ENCODE peak calls at places on chromosome 3, in seven cellular contexts. U is fibroblast of lung, V is left ventricle myocardium inferior, X is brain microvascular endothelial cell, G is cardiac muscle cell, Y is IMR-90, L is A673. Q is an unnamed sample.

GRCh38 chr3:28575748-28576589 is 227.3 kb upstream of the AZI2 start:
- DNase-seq in U (peak; percentile 27), V (peak; percentile 15), X (no peak), G (peak; percentile 34), Y (no peak), L (peak; percentile 21), Q (no peak)

GRCh38 chr3:111690242-111690641 is 95.1 kb upstream of the ZBED2 start:
- DNase-seq in U (peak; percentile 91), V (no peak), X (peak; percentile 78), G (no peak), Y (peak; percentile 79), L (no peak), Q (peak; percentile 25)

GRCh38 chr3:116946376-116946775 is 236.8 kb downstream of the TUSC7 start:
- DNase-seq in U (no peak), V (no peak), X (no peak), G (no peak), Y (no peak), L (no peak), Q (no peak)

GRCh38 chr3:32421991-32422859 is 30.6 kb downstream of the CMTM7 start:
- DNase-seq in U (peak; percentile 88), V (peak; percentile 91), X (peak; percentile 62), G (peak; percentile 92), Y (peak; percentile 73), L (peak; percentile 92), Q (peak; percentile 94)

GRCh38 chr3:78497692-78498091 is 1270.1 kb downstream of the ROBO1 start:
- DNase-seq in U (no peak), V (no peak), X (no peak), G (peak; percentile 6), Y (no peak), L (no peak), Q (peak; percentile 38)

GRCh38 chr3:121520510-121520909 is 25.3 kb downstream of the POLQ start:
- DNase-seq in U (no peak), V (no peak), X (no peak), G (no peak), Y (no peak), L (no peak), Q (no peak)

GRCh38 chr3:20060924-20061323 is 20.7 kb downstream of the KAT2B start:
- DNase-seq in U (peak; percentile 46), V (no peak), X (no peak), G (peak; percentile 79), Y (peak; percentile 48), L (no peak), Q (peak; percentile 86)

GRCh38 chr3:5122030-5122740 is at the start of gene ARL8B:
- DNase-seq in U (peak; percentile 85), V (peak; percentile 91), X (peak; percentile 90), G (peak; percentile 93), Y (peak; percentile 83), L (peak; percentile 91), Q (peak; percentile 78)

GRCh38 chr3:10772230-10773161 is 43.5 kb upstream of the SLC6A11 start:
- DNase-seq in U (peak; percentile 7), V (no peak), X (no peak), G (peak; percentile 15), Y (no peak), L (no peak), Q (peak; percentile 70)
- TF ChIP-seq CTCF in U (no peak), V (no peak), X (peak; percentile 34), G (no peak), Y (peak; percentile 2), L (peak; percentile 45), Q (peak; percentile 58)

GRCh38 chr3:29759021-29759359 is 478.1 kb downstream of the RBMS3 start:
- DNase-seq in U (no peak), V (no peak), X (peak; percentile 47), G (peak; percentile 89), Y (peak; percentile 80), L (no peak), Q (no peak)

GRCh38 chr3:29757054-29757777 is 476.3 kb downstream of the RBMS3 start:
- DNase-seq in U (peak; percentile 80), V (no peak), X (no peak), G (peak; percentile 54), Y (peak; percentile 54), L (no peak), Q (peak; percentile 87)

GRCh38 chr3:29758108-29759020 is 477.5 kb downstream of the RBMS3 start:
- DNase-seq in U (peak; percentile 90), V (no peak), X (no peak), G (peak; percentile 92), Y (peak; percentile 85), L (peak; percentile 78), Q (peak; percentile 92)

GRCh38 chr3:29763115-29763514 is 482.2 kb downstream of the RBMS3 start:
- DNase-seq in U (no peak), V (no peak), X (no peak), G (no peak), Y (no peak), L (no peak), Q (no peak)

GRCh38 chr3:29759443-29760033 is 478.7 kb downstream of the RBMS3 start:
- DNase-seq in U (peak; percentile 66), V (no peak), X (no peak), G (peak; percentile 68), Y (peak; percentile 21), L (peak; percentile 78), Q (peak; percentile 73)
- H3K27me3 ChIP-seq in U (no peaks in the 10 kb centered on the region), V (no peaks in the 10 kb centered on the region), X (no peaks in the 10 kb centered on the region), G (no peaks in the 10 kb centered on the region), Y (no peaks in the 10 kb centered on the region), L (no peaks in the 10 kb centered on the region), Q (no peaks in the 10 kb centered on the region)

GRCh38 chr3:177282028-177282655 is 84.9 kb upstream of the TBL1XR1 start:
- DNase-seq in U (no peak), V (no peak), X (no peak), G (no peak), Y (no peak), L (peak; percentile 32), Q (no peak)

GRCh38 chr3:177279118-177279815 is 82.0 kb upstream of the TBL1XR1 start:
- DNase-seq in U (peak; percentile 41), V (no peak), X (no peak), G (no peak), Y (no peak), L (no peak), Q (no peak)

GRCh38 chr3:177284383-177284881 is 87.2 kb upstream of the TBL1XR1 start:
- DNase-seq in U (peak; percentile 45), V (peak; percentile 31), X (peak; percentile 3), G (peak; percentile 76), Y (peak; percentile 49), L (peak; percentile 95), Q (peak; percentile 50)

GRCh38 chr3:177283983-177284382 is 86.7 kb upstream of the TBL1XR1 start:
- DNase-seq in U (no peak), V (no peak), X (no peak), G (no peak), Y (no peak), L (no peak), Q (peak; percentile 49)

DNA sequence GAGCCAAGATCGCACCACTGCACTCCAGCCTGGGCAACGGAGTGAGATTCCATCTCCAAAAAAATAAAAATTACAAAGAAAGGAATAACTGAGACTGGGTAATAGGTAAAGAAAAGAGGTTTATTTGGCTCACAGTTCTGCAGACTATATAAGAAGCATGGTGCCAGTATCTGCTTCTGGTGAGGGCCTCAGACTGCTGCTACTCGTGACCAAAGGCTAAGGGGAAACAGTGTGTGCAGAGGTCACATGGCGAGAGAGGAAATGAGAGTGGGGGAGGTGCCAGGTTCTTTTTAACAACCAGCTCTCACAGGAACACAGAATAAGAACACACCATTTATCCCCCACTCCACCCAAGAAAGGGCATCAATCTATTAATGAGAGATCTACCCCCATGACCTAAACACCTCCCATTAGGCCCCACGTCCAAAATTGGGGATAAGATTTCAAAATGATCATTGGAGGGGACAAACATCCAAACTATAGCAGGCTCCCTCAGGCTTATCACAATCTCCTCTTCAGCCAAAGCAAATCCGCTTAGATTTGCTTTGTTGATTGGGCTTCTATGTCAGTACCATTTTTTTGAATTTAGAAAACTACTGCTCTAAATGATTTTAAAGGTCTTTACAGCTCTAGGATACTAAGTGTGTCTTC is 84.1 kb upstream of the TBL1XR1 start:
- DNase-seq in U (no peak), V (no peak), X (no peak), G (no peak), Y (no peak), L (no peak), Q (no peak)
- H3K4me3 ChIP-seq in U (no peak overlapping the region), V (no peak overlapping the region), X (no peak overlapping the region), G (no peak overlapping the region), Y (no peak overlapping the region), L (no peak overlapping the region), Q (no peak overlapping the region)

DNA sequence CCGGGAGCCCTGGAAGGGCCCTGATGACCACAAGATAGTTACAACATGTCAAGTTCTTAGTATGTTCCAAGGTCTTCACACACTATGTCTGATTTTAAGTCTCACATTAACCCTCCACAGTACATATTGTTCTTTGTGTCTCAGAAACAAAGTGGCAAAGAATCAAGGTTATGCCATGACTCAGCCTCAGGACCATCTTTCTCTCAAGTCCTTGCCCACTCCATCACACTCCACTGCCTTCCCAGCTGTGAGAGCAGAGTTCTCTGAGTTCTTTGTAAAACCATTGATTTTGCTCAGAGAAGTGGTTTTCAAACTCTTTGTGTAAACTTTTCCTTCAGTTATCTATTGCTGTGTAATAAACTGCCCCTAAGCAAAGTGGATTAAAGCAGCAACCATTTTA is 67.9 kb upstream of the C3orf80 start:
- DNase-seq in U (no peak), V (no peak), X (no peak), G (no peak), Y (no peak), L (no peak), Q (no peak)
- TF ChIP-seq CTCF in U (no peak), V (no peak), X (no peak), G (no peak), Y (no peak), L (no peak), Q (no peak)